ENCODE peak calls at places on chromosomes 6 and 20, in eight cellular contexts. One of them, this sample, is unnamed.

GRCh38 chr20:53097371-53097770 is 125.2 kb downstream of the TSHZ2 start:
- DNase-seq in right atrium auricular region: no peak
- DNase-seq in psoas muscle: no peak
- DNase-seq in astrocyte of the spinal cord: no peak
- DNase-seq in aorta: no peak
- DNase-seq in mammary epithelial cell: no peak
- DNase-seq in fibroblast of lung: no peak
- DNase-seq in AG04450: no peak
- DNase-seq in this sample: no peak

GRCh38 chr6:50330963-50331362 is 281.2 kb upstream of the DEFB112 start:
- DNase-seq in astrocyte of the spinal cord: no peak
- DNase-seq in right atrium auricular region: no peak
- DNase-seq in fibroblast of lung: no peak
- DNase-seq in mammary epithelial cell: no peak
- DNase-seq in aorta: no peak
- DNase-seq in AG04450: no peak
- DNase-seq in psoas muscle: no peak
- DNase-seq in this sample: no peak

GRCh38 chr6:92216717-92217116 is 1202.6 kb downstream of the EPHA7 start:
- DNase-seq in astrocyte of the spinal cord: no peak
- DNase-seq in aorta: no peak
- DNase-seq in AG04450: no peak
- DNase-seq in mammary epithelial cell: no peak
- DNase-seq in right atrium auricular region: no peak
- DNase-seq in psoas muscle: no peak
- DNase-seq in fibroblast of lung: no peak
- DNase-seq in this sample: no peak

GRCh38 chr20:4369798-4370124 is 351.9 kb upstream of the PRND start:
- DNase-seq in astrocyte of the spinal cord: no peak
- DNase-seq in mammary epithelial cell: no peak
- DNase-seq in psoas muscle: no peak
- DNase-seq in right atrium auricular region: no peak
- DNase-seq in AG04450: no peak
- DNase-seq in fibroblast of lung: no peak
- DNase-seq in aorta: no peak
- DNase-seq in this sample: no peak

GRCh38 chr6:112244428-112244827 is 9.9 kb downstream of the LAMA4 start:
- DNase-seq in right atrium auricular region: no peak
- DNase-seq in AG04450: no peak
- DNase-seq in aorta: no peak
- DNase-seq in astrocyte of the spinal cord: no peak
- DNase-seq in fibroblast of lung: no peak
- DNase-seq in mammary epithelial cell: no peak
- DNase-seq in psoas muscle: no peak
- DNase-seq in this sample: no peak

GRCh38 chr20:46073443-46073842 is 16.3 kb downstream of the NCOA5 start:
- DNase-seq in AG04450: no peak
- DNase-seq in psoas muscle: no peak
- DNase-seq in mammary epithelial cell: peak
- DNase-seq in fibroblast of lung: peak
- DNase-seq in astrocyte of the spinal cord: no peak
- DNase-seq in aorta: no peak
- DNase-seq in right atrium auricular region: no peak
- DNase-seq in this sample: no peak

GRCh38 chr6:162014069-162014811 is 713.3 kb downstream of the PRKN start:
- DNase-seq in aorta: no peak
- DNase-seq in mammary epithelial cell: no peak
- DNase-seq in psoas muscle: no peak
- DNase-seq in astrocyte of the spinal cord: no peak
- DNase-seq in AG04450: no peak
- DNase-seq in fibroblast of lung: no peak
- DNase-seq in right atrium auricular region: no peak
- DNase-seq in this sample: no peak

GRCh38 chr6:157269261-157269794 is 54.0 kb downstream of the TMEM242 start:
- DNase-seq in astrocyte of the spinal cord: peak
- DNase-seq in right atrium auricular region: peak
- DNase-seq in aorta: peak
- DNase-seq in mammary epithelial cell: peak
- DNase-seq in psoas muscle: peak
- DNase-seq in fibroblast of lung: peak
- DNase-seq in AG04450: no peak
- DNase-seq in this sample: no peak

GRCh38 chr6:50791900-50792508 is 26.7 kb upstream of the TFAP2B start:
- DNase-seq in AG04450: no peak
- DNase-seq in right atrium auricular region: no peak
- DNase-seq in psoas muscle: no peak
- DNase-seq in fibroblast of lung: peak
- DNase-seq in astrocyte of the spinal cord: peak
- DNase-seq in mammary epithelial cell: peak
- DNase-seq in aorta: no peak
- DNase-seq in this sample: no peak

GRCh38 chr6:14458669-14459266 is 341.2 kb downstream of the CD83 start:
- DNase-seq in mammary epithelial cell: peak
- DNase-seq in AG04450: peak
- DNase-seq in right atrium auricular region: no peak
- DNase-seq in astrocyte of the spinal cord: peak
- DNase-seq in fibroblast of lung: peak
- DNase-seq in aorta: no peak
- DNase-seq in psoas muscle: no peak
- DNase-seq in this sample: no peak

GRCh38 chr6:158104696-158105095 is 63.4 kb downstream of the SERAC1 start:
- DNase-seq in AG04450: no peak
- DNase-seq in fibroblast of lung: no peak
- DNase-seq in psoas muscle: no peak
- DNase-seq in mammary epithelial cell: no peak
- DNase-seq in right atrium auricular region: no peak
- DNase-seq in aorta: no peak
- DNase-seq in astrocyte of the spinal cord: no peak
- DNase-seq in this sample: no peak

GRCh38 chr20:38021373-38021772 is 11.9 kb downstream of the TTI1 start:
- DNase-seq in AG04450: no peak
- DNase-seq in fibroblast of lung: no peak
- DNase-seq in mammary epithelial cell: no peak
- DNase-seq in aorta: no peak
- DNase-seq in psoas muscle: no peak
- DNase-seq in right atrium auricular region: no peak
- DNase-seq in astrocyte of the spinal cord: no peak
- DNase-seq in this sample: no peak

GRCh38 chr6:161546632-161547031 is 272.8 kb upstream of the AGPAT4 start:
- DNase-seq in psoas muscle: no peak
- DNase-seq in AG04450: no peak
- DNase-seq in fibroblast of lung: no peak
- DNase-seq in astrocyte of the spinal cord: no peak
- DNase-seq in aorta: no peak
- DNase-seq in mammary epithelial cell: no peak
- DNase-seq in right atrium auricular region: no peak
- DNase-seq in this sample: no peak

GRCh38 chr6:85126448-85127178 is 323.3 kb upstream of the NT5E start:
- DNase-seq in right atrium auricular region: peak
- DNase-seq in fibroblast of lung: peak
- DNase-seq in astrocyte of the spinal cord: peak
- DNase-seq in psoas muscle: peak
- DNase-seq in AG04450: no peak
- DNase-seq in mammary epithelial cell: peak
- DNase-seq in aorta: peak
- DNase-seq in this sample: peak

GRCh38 chr20:64167676-64168075 is 3.4 kb downstream of the MYT1 start:
- DNase-seq in right atrium auricular region: no peak
- DNase-seq in aorta: no peak
- DNase-seq in AG04450: no peak
- DNase-seq in astrocyte of the spinal cord: no peak
- DNase-seq in fibroblast of lung: no peak
- DNase-seq in psoas muscle: no peak
- DNase-seq in mammary epithelial cell: no peak
- DNase-seq in this sample: no peak

GRCh38 chr6:148516116-148517016 is 173.7 kb downstream of the SASH1 start:
- DNase-seq in aorta: no peak
- DNase-seq in mammary epithelial cell: peak
- DNase-seq in right atrium auricular region: no peak
- DNase-seq in astrocyte of the spinal cord: no peak
- DNase-seq in fibroblast of lung: no peak
- DNase-seq in psoas muscle: no peak
- DNase-seq in AG04450: no peak
- DNase-seq in this sample: no peak

GRCh38 chr6:148514091-148514850 is 171.6 kb downstream of the SASH1 start:
- DNase-seq in psoas muscle: no peak
- DNase-seq in fibroblast of lung: no peak
- DNase-seq in astrocyte of the spinal cord: no peak
- DNase-seq in mammary epithelial cell: no peak
- DNase-seq in aorta: no peak
- DNase-seq in AG04450: no peak
- DNase-seq in right atrium auricular region: no peak
- DNase-seq in this sample: no peak

GRCh38 chr6:148517518-148517917 is 174.9 kb downstream of the SASH1 start:
- DNase-seq in fibroblast of lung: no peak
- DNase-seq in AG04450: no peak
- DNase-seq in aorta: no peak
- DNase-seq in psoas muscle: no peak
- DNase-seq in right atrium auricular region: no peak
- DNase-seq in mammary epithelial cell: no peak
- DNase-seq in astrocyte of the spinal cord: no peak
- DNase-seq in this sample: no peak

GRCh38 chr6:148509789-148510581 is 167.3 kb downstream of the SASH1 start:
- DNase-seq in right atrium auricular region: peak
- DNase-seq in fibroblast of lung: peak
- DNase-seq in psoas muscle: peak
- DNase-seq in AG04450: peak
- DNase-seq in astrocyte of the spinal cord: peak
- DNase-seq in mammary epithelial cell: peak
- DNase-seq in aorta: peak
- DNase-seq in this sample: no peak

GRCh38 chr6:148513145-148514071 is 170.8 kb downstream of the SASH1 start:
- DNase-seq in mammary epithelial cell: no peak
- DNase-seq in right atrium auricular region: no peak
- DNase-seq in AG04450: no peak
- DNase-seq in aorta: no peak
- DNase-seq in fibroblast of lung: no peak
- DNase-seq in psoas muscle: peak
- DNase-seq in astrocyte of the spinal cord: no peak
- DNase-seq in this sample: no peak
- H3K4me3 ChIP-seq in mammary epithelial cell: no peak
- H3K4me3 ChIP-seq in right atrium auricular region: no peak
- H3K4me3 ChIP-seq in AG04450: no peak
- H3K4me3 ChIP-seq in aorta: no peak
- H3K4me3 ChIP-seq in fibroblast of lung: no peak
- H3K4me3 ChIP-seq in psoas muscle: peak
- H3K4me3 ChIP-seq in astrocyte of the spinal cord: no peak
- H3K4me3 ChIP-seq in this sample: peak

GRCh38 chr6:95547043-95547442 is 30.3 kb upstream of the MANEA start:
- DNase-seq in fibroblast of lung: no peak
- DNase-seq in mammary epithelial cell: no peak
- DNase-seq in astrocyte of the spinal cord: no peak
- DNase-seq in psoas muscle: no peak
- DNase-seq in AG04450: no peak
- DNase-seq in right atrium auricular region: no peak
- DNase-seq in aorta: no peak
- DNase-seq in this sample: no peak

GRCh38 chr6:95545691-95546090 is 31.6 kb upstream of the MANEA start:
- DNase-seq in aorta: no peak
- DNase-seq in astrocyte of the spinal cord: no peak
- DNase-seq in mammary epithelial cell: no peak
- DNase-seq in fibroblast of lung: no peak
- DNase-seq in AG04450: no peak
- DNase-seq in psoas muscle: no peak
- DNase-seq in right atrium auricular region: no peak
- DNase-seq in this sample: no peak

GRCh38 chr6:95544517-95545225 is 32.7 kb upstream of the MANEA start:
- DNase-seq in astrocyte of the spinal cord: no peak
- DNase-seq in aorta: no peak
- DNase-seq in mammary epithelial cell: no peak
- DNase-seq in AG04450: no peak
- DNase-seq in fibroblast of lung: no peak
- DNase-seq in right atrium auricular region: no peak
- DNase-seq in psoas muscle: no peak
- DNase-seq in this sample: no peak

GRCh38 chr6:95543798-95544197 is 33.5 kb upstream of the MANEA start:
- DNase-seq in mammary epithelial cell: no peak
- DNase-seq in AG04450: no peak
- DNase-seq in psoas muscle: no peak
- DNase-seq in fibroblast of lung: no peak
- DNase-seq in right atrium auricular region: no peak
- DNase-seq in astrocyte of the spinal cord: no peak
- DNase-seq in aorta: no peak
- DNase-seq in this sample: no peak

GRCh38 chr6:95545226-95545625 is 32.1 kb upstream of the MANEA start:
- DNase-seq in psoas muscle: no peak
- DNase-seq in astrocyte of the spinal cord: no peak
- DNase-seq in right atrium auricular region: no peak
- DNase-seq in aorta: no peak
- DNase-seq in AG04450: no peak
- DNase-seq in mammary epithelial cell: no peak
- DNase-seq in fibroblast of lung: no peak
- DNase-seq in this sample: no peak
- H3K4me3 ChIP-seq in psoas muscle: no peak
- H3K4me3 ChIP-seq in astrocyte of the spinal cord: no peak
- H3K4me3 ChIP-seq in right atrium auricular region: no peak
- H3K4me3 ChIP-seq in aorta: no peak
- H3K4me3 ChIP-seq in AG04450: no peak
- H3K4me3 ChIP-seq in mammary epithelial cell: no peak
- H3K4me3 ChIP-seq in fibroblast of lung: no peak
- H3K4me3 ChIP-seq in this sample: no peak

DNA sequence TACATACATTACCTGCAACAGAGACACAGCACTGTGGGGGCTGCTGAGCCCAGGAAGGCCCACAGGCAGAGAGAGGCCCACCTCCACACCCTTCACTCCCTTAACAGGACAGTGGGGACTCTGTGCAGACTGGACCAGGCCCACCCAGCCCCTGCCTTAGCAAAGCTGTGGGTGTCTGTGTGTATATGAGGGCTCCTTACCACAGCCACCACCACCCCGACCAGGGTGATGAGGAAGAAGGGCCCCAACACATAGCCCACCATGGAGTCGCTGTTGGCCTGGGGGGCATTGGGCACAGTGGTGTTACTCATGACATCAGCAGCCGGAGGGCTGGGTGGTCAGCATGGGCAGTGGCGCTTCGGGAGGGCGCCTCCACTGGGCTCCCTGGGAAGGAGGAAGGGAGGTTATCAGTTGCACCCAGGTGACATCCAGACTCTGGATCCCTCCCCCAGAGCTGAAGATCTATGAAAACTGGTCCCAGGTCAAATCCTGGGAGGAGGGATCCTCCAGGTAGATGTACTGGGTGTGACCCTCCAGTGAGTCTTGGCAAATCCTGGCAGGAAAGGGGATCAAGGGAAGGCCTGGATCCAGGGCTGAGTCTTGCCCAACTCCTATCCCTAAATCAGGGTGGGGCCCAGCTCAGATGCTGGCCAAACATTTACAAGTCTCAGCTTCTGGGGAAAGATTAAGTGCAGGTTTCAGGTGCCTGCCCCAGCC is 1.2 kb downstream of the SMIM29 start:
- DNase-seq in astrocyte of the spinal cord: no peak
- DNase-seq in aorta: no peak
- DNase-seq in mammary epithelial cell: no peak
- DNase-seq in right atrium auricular region: no peak
- DNase-seq in AG04450: no peak
- DNase-seq in psoas muscle: no peak
- DNase-seq in fibroblast of lung: no peak
- DNase-seq in this sample: no peak
- H3K4me3 ChIP-seq in astrocyte of the spinal cord: no peak
- H3K4me3 ChIP-seq in aorta: no peak
- H3K4me3 ChIP-seq in mammary epithelial cell: peak
- H3K4me3 ChIP-seq in right atrium auricular region: no peak
- H3K4me3 ChIP-seq in AG04450: peak
- H3K4me3 ChIP-seq in psoas muscle: peak
- H3K4me3 ChIP-seq in fibroblast of lung: peak
- H3K4me3 ChIP-seq in this sample: peak

GRCh38 chr20:49185071-49185757 is 2.9 kb downstream of the STAU1 start:
- DNase-seq in fibroblast of lung: no peak
- DNase-seq in astrocyte of the spinal cord: no peak
- DNase-seq in right atrium auricular region: no peak
- DNase-seq in mammary epithelial cell: no peak
- DNase-seq in AG04450: no peak
- DNase-seq in aorta: no peak
- DNase-seq in psoas muscle: no peak
- DNase-seq in this sample: no peak
- H3K4me3 ChIP-seq in fibroblast of lung: no peak
- H3K4me3 ChIP-seq in astrocyte of the spinal cord: no peak
- H3K4me3 ChIP-seq in right atrium auricular region: no peak
- H3K4me3 ChIP-seq in mammary epithelial cell: no peak
- H3K4me3 ChIP-seq in AG04450: no peak
- H3K4me3 ChIP-seq in aorta: no peak
- H3K4me3 ChIP-seq in psoas muscle: peak
- H3K4me3 ChIP-seq in this sample: no peak